ENCODE peak calls at places on chromosomes 13 and 19, in ten cellular contexts. One of them, this sample, is unnamed.

GRCh38 chr13:59356607-59357006 is 807.1 kb downstream of the DIAPH3 start:
- DNase-seq in neuronal stem cell: no peak
- DNase-seq in H54: no peak
- DNase-seq in esophagus squamous epithelium: no peak
- DNase-seq in stimulated activated CD4-positive, alpha-beta T cell treated with anti-CD3 and anti-CD28 coated beads, Interleukin-12 subunit alpha, Interleukin-12 subunit beta, amount 100 ng/mL, for 48 hours: no peak
- DNase-seq in activated CD8-positive, alpha-beta memory T cell treated with anti-CD3 and anti-CD28 coated beads for 4 hours: no peak
- DNase-seq in stimulated activated CD8-positive, alpha-beta memory T cell treated with anti-CD3 and anti-CD28 coated beads, Interleukin-7, amount 100 ng/mL, for 1 hour: no peak
- DNase-seq in amygdala: no peak
- DNase-seq in DMS153: no peak
- DNase-seq in thoracic aorta: no peak
- DNase-seq in this sample: peak; percentile 64

GRCh38 chr19:38883286-38883685 is 5.2 kb upstream of the RINL start:
- DNase-seq in neuronal stem cell: no peak
- DNase-seq in H54: no peak
- DNase-seq in esophagus squamous epithelium: no peak
- DNase-seq in stimulated activated CD4-positive, alpha-beta T cell treated with anti-CD3 and anti-CD28 coated beads, Interleukin-12 subunit alpha, Interleukin-12 subunit beta, amount 100 ng/mL, for 48 hours: no peak
- DNase-seq in activated CD8-positive, alpha-beta memory T cell treated with anti-CD3 and anti-CD28 coated beads for 4 hours: no peak
- DNase-seq in stimulated activated CD8-positive, alpha-beta memory T cell treated with anti-CD3 and anti-CD28 coated beads, Interleukin-7, amount 100 ng/mL, for 1 hour: no peak
- DNase-seq in amygdala: no peak
- DNase-seq in DMS153: no peak
- DNase-seq in thoracic aorta: no peak
- DNase-seq in this sample: no peak

GRCh38 chr13:46578590-46578975 is 25.6 kb downstream of the LRCH1 start:
- DNase-seq in neuronal stem cell: no peak
- DNase-seq in H54: no peak
- DNase-seq in esophagus squamous epithelium: no peak
- DNase-seq in stimulated activated CD4-positive, alpha-beta T cell treated with anti-CD3 and anti-CD28 coated beads, Interleukin-12 subunit alpha, Interleukin-12 subunit beta, amount 100 ng/mL, for 48 hours: no peak
- DNase-seq in activated CD8-positive, alpha-beta memory T cell treated with anti-CD3 and anti-CD28 coated beads for 4 hours: no peak
- DNase-seq in stimulated activated CD8-positive, alpha-beta memory T cell treated with anti-CD3 and anti-CD28 coated beads, Interleukin-7, amount 100 ng/mL, for 1 hour: no peak
- DNase-seq in amygdala: no peak
- DNase-seq in DMS153: no peak
- DNase-seq in thoracic aorta: no peak
- DNase-seq in this sample: no peak

GRCh38 chr13:95091755-95092154 is 209.5 kb downstream of the ABCC4 start:
- DNase-seq in neuronal stem cell: no peak
- DNase-seq in H54: no peak
- DNase-seq in esophagus squamous epithelium: no peak
- DNase-seq in stimulated activated CD4-positive, alpha-beta T cell treated with anti-CD3 and anti-CD28 coated beads, Interleukin-12 subunit alpha, Interleukin-12 subunit beta, amount 100 ng/mL, for 48 hours: no peak
- DNase-seq in activated CD8-positive, alpha-beta memory T cell treated with anti-CD3 and anti-CD28 coated beads for 4 hours: no peak
- DNase-seq in stimulated activated CD8-positive, alpha-beta memory T cell treated with anti-CD3 and anti-CD28 coated beads, Interleukin-7, amount 100 ng/mL, for 1 hour: no peak
- DNase-seq in amygdala: no peak
- DNase-seq in DMS153: no peak
- DNase-seq in thoracic aorta: no peak
- DNase-seq in this sample: no peak

GRCh38 chr13:50537029-50537428 is 306.5 kb downstream of the DLEU7 start:
- DNase-seq in neuronal stem cell: no peak
- DNase-seq in H54: no peak
- DNase-seq in esophagus squamous epithelium: no peak
- DNase-seq in stimulated activated CD4-positive, alpha-beta T cell treated with anti-CD3 and anti-CD28 coated beads, Interleukin-12 subunit alpha, Interleukin-12 subunit beta, amount 100 ng/mL, for 48 hours: no peak
- DNase-seq in activated CD8-positive, alpha-beta memory T cell treated with anti-CD3 and anti-CD28 coated beads for 4 hours: no peak
- DNase-seq in stimulated activated CD8-positive, alpha-beta memory T cell treated with anti-CD3 and anti-CD28 coated beads, Interleukin-7, amount 100 ng/mL, for 1 hour: no peak
- DNase-seq in amygdala: no peak
- DNase-seq in DMS153: no peak
- DNase-seq in thoracic aorta: no peak
- DNase-seq in this sample: no peak

GRCh38 chr19:51799998-51800848 is 5.3 kb downstream of the FPR3 start:
- DNase-seq in neuronal stem cell: no peak
- DNase-seq in H54: no peak
- DNase-seq in esophagus squamous epithelium: no peak
- DNase-seq in stimulated activated CD4-positive, alpha-beta T cell treated with anti-CD3 and anti-CD28 coated beads, Interleukin-12 subunit alpha, Interleukin-12 subunit beta, amount 100 ng/mL, for 48 hours: no peak
- DNase-seq in activated CD8-positive, alpha-beta memory T cell treated with anti-CD3 and anti-CD28 coated beads for 4 hours: no peak
- DNase-seq in stimulated activated CD8-positive, alpha-beta memory T cell treated with anti-CD3 and anti-CD28 coated beads, Interleukin-7, amount 100 ng/mL, for 1 hour: no peak
- DNase-seq in amygdala: no peak
- DNase-seq in DMS153: no peak
- DNase-seq in thoracic aorta: no peak
- DNase-seq in this sample: no peak

GRCh38 chr19:54418930-54419800 is 3.9 kb downstream of the TTYH1 start:
- DNase-seq in neuronal stem cell: no peak
- DNase-seq in H54: no peak
- DNase-seq in esophagus squamous epithelium: no peak
- DNase-seq in stimulated activated CD4-positive, alpha-beta T cell treated with anti-CD3 and anti-CD28 coated beads, Interleukin-12 subunit alpha, Interleukin-12 subunit beta, amount 100 ng/mL, for 48 hours: no peak
- DNase-seq in activated CD8-positive, alpha-beta memory T cell treated with anti-CD3 and anti-CD28 coated beads for 4 hours: no peak
- DNase-seq in stimulated activated CD8-positive, alpha-beta memory T cell treated with anti-CD3 and anti-CD28 coated beads, Interleukin-7, amount 100 ng/mL, for 1 hour: no peak
- DNase-seq in amygdala: no peak
- DNase-seq in DMS153: no peak
- DNase-seq in thoracic aorta: no peak
- DNase-seq in this sample: no peak

GRCh38 chr13:42561752-42562467 is 12.0 kb upstream of the TNFSF11 start:
- DNase-seq in neuronal stem cell: no peak
- DNase-seq in H54: no peak
- DNase-seq in esophagus squamous epithelium: no peak
- DNase-seq in stimulated activated CD4-positive, alpha-beta T cell treated with anti-CD3 and anti-CD28 coated beads, Interleukin-12 subunit alpha, Interleukin-12 subunit beta, amount 100 ng/mL, for 48 hours: no peak
- DNase-seq in activated CD8-positive, alpha-beta memory T cell treated with anti-CD3 and anti-CD28 coated beads for 4 hours: no peak
- DNase-seq in stimulated activated CD8-positive, alpha-beta memory T cell treated with anti-CD3 and anti-CD28 coated beads, Interleukin-7, amount 100 ng/mL, for 1 hour: no peak
- DNase-seq in amygdala: no peak
- DNase-seq in DMS153: no peak
- DNase-seq in thoracic aorta: no peak
- DNase-seq in this sample: no peak

GRCh38 chr19:2235396-2236284 is 489 bp downstream of the PLEKHJ1 start:
- DNase-seq in neuronal stem cell: no peak
- DNase-seq in H54: no peak
- DNase-seq in esophagus squamous epithelium: no peak
- DNase-seq in stimulated activated CD4-positive, alpha-beta T cell treated with anti-CD3 and anti-CD28 coated beads, Interleukin-12 subunit alpha, Interleukin-12 subunit beta, amount 100 ng/mL, for 48 hours: no peak
- DNase-seq in activated CD8-positive, alpha-beta memory T cell treated with anti-CD3 and anti-CD28 coated beads for 4 hours: no peak
- DNase-seq in stimulated activated CD8-positive, alpha-beta memory T cell treated with anti-CD3 and anti-CD28 coated beads, Interleukin-7, amount 100 ng/mL, for 1 hour: no peak
- DNase-seq in amygdala: no peak
- DNase-seq in DMS153: peak; percentile 42
- DNase-seq in thoracic aorta: no peak
- DNase-seq in this sample: no peak

GRCh38 chr19:10747271-10747670 is 29.4 kb downstream of the DNM2 start:
- DNase-seq in neuronal stem cell: no peak
- DNase-seq in H54: no peak
- DNase-seq in esophagus squamous epithelium: no peak
- DNase-seq in stimulated activated CD4-positive, alpha-beta T cell treated with anti-CD3 and anti-CD28 coated beads, Interleukin-12 subunit alpha, Interleukin-12 subunit beta, amount 100 ng/mL, for 48 hours: no peak
- DNase-seq in activated CD8-positive, alpha-beta memory T cell treated with anti-CD3 and anti-CD28 coated beads for 4 hours: no peak
- DNase-seq in stimulated activated CD8-positive, alpha-beta memory T cell treated with anti-CD3 and anti-CD28 coated beads, Interleukin-7, amount 100 ng/mL, for 1 hour: no peak
- DNase-seq in amygdala: no peak
- DNase-seq in DMS153: no peak
- DNase-seq in thoracic aorta: no peak
- DNase-seq in this sample: no peak

GRCh38 chr19:30020189-30020588 is 78.2 kb downstream of the URI1 start:
- DNase-seq in neuronal stem cell: no peak
- DNase-seq in H54: no peak
- DNase-seq in esophagus squamous epithelium: no peak
- DNase-seq in stimulated activated CD4-positive, alpha-beta T cell treated with anti-CD3 and anti-CD28 coated beads, Interleukin-12 subunit alpha, Interleukin-12 subunit beta, amount 100 ng/mL, for 48 hours: no peak
- DNase-seq in activated CD8-positive, alpha-beta memory T cell treated with anti-CD3 and anti-CD28 coated beads for 4 hours: no peak
- DNase-seq in stimulated activated CD8-positive, alpha-beta memory T cell treated with anti-CD3 and anti-CD28 coated beads, Interleukin-7, amount 100 ng/mL, for 1 hour: no peak
- DNase-seq in amygdala: no peak
- DNase-seq in DMS153: no peak
- DNase-seq in thoracic aorta: no peak
- DNase-seq in this sample: no peak

GRCh38 chr13:109509154-109509905 is 277.1 kb downstream of the IRS2 start:
- DNase-seq in neuronal stem cell: no peak
- DNase-seq in H54: no peak
- DNase-seq in esophagus squamous epithelium: no peak
- DNase-seq in stimulated activated CD4-positive, alpha-beta T cell treated with anti-CD3 and anti-CD28 coated beads, Interleukin-12 subunit alpha, Interleukin-12 subunit beta, amount 100 ng/mL, for 48 hours: no peak
- DNase-seq in activated CD8-positive, alpha-beta memory T cell treated with anti-CD3 and anti-CD28 coated beads for 4 hours: no peak
- DNase-seq in stimulated activated CD8-positive, alpha-beta memory T cell treated with anti-CD3 and anti-CD28 coated beads, Interleukin-7, amount 100 ng/mL, for 1 hour: no peak
- DNase-seq in amygdala: no peak
- DNase-seq in DMS153: no peak
- DNase-seq in thoracic aorta: no peak
- DNase-seq in this sample: no peak

GRCh38 chr19:32550666-32551065 is 30.3 kb upstream of the PDCD5 start:
- DNase-seq in neuronal stem cell: no peak
- DNase-seq in H54: no peak
- DNase-seq in esophagus squamous epithelium: no peak
- DNase-seq in stimulated activated CD4-positive, alpha-beta T cell treated with anti-CD3 and anti-CD28 coated beads, Interleukin-12 subunit alpha, Interleukin-12 subunit beta, amount 100 ng/mL, for 48 hours: no peak
- DNase-seq in activated CD8-positive, alpha-beta memory T cell treated with anti-CD3 and anti-CD28 coated beads for 4 hours: no peak
- DNase-seq in stimulated activated CD8-positive, alpha-beta memory T cell treated with anti-CD3 and anti-CD28 coated beads, Interleukin-7, amount 100 ng/mL, for 1 hour: no peak
- DNase-seq in amygdala: no peak
- DNase-seq in DMS153: no peak
- DNase-seq in thoracic aorta: no peak
- DNase-seq in this sample: no peak

GRCh38 chr13:114101325-114101821 is 31.1 kb downstream of the RASA3 start:
- DNase-seq in neuronal stem cell: no peak
- DNase-seq in H54: no peak
- DNase-seq in esophagus squamous epithelium: no peak
- DNase-seq in stimulated activated CD4-positive, alpha-beta T cell treated with anti-CD3 and anti-CD28 coated beads, Interleukin-12 subunit alpha, Interleukin-12 subunit beta, amount 100 ng/mL, for 48 hours: no peak
- DNase-seq in activated CD8-positive, alpha-beta memory T cell treated with anti-CD3 and anti-CD28 coated beads for 4 hours: no peak
- DNase-seq in stimulated activated CD8-positive, alpha-beta memory T cell treated with anti-CD3 and anti-CD28 coated beads, Interleukin-7, amount 100 ng/mL, for 1 hour: no peak
- DNase-seq in amygdala: peak; percentile 41
- DNase-seq in DMS153: no peak
- DNase-seq in thoracic aorta: no peak
- DNase-seq in this sample: peak; percentile 71

GRCh38 chr13:50809133-50810090 is 34.1 kb downstream of the DLEU7 start:
- DNase-seq in neuronal stem cell: no peak
- DNase-seq in H54: no peak
- DNase-seq in esophagus squamous epithelium: no peak
- DNase-seq in stimulated activated CD4-positive, alpha-beta T cell treated with anti-CD3 and anti-CD28 coated beads, Interleukin-12 subunit alpha, Interleukin-12 subunit beta, amount 100 ng/mL, for 48 hours: no peak
- DNase-seq in activated CD8-positive, alpha-beta memory T cell treated with anti-CD3 and anti-CD28 coated beads for 4 hours: no peak
- DNase-seq in stimulated activated CD8-positive, alpha-beta memory T cell treated with anti-CD3 and anti-CD28 coated beads, Interleukin-7, amount 100 ng/mL, for 1 hour: no peak
- DNase-seq in amygdala: no peak
- DNase-seq in DMS153: peak; percentile 79
- DNase-seq in thoracic aorta: no peak
- DNase-seq in this sample: no peak

GRCh38 chr13:33799950-33800592 is 17.9 kb upstream of the RFC3 start:
- DNase-seq in neuronal stem cell: no peak
- DNase-seq in H54: no peak
- DNase-seq in esophagus squamous epithelium: no peak
- DNase-seq in stimulated activated CD4-positive, alpha-beta T cell treated with anti-CD3 and anti-CD28 coated beads, Interleukin-12 subunit alpha, Interleukin-12 subunit beta, amount 100 ng/mL, for 48 hours: no peak
- DNase-seq in activated CD8-positive, alpha-beta memory T cell treated with anti-CD3 and anti-CD28 coated beads for 4 hours: no peak
- DNase-seq in stimulated activated CD8-positive, alpha-beta memory T cell treated with anti-CD3 and anti-CD28 coated beads, Interleukin-7, amount 100 ng/mL, for 1 hour: no peak
- DNase-seq in amygdala: no peak
- DNase-seq in DMS153: no peak
- DNase-seq in thoracic aorta: no peak
- DNase-seq in this sample: no peak

GRCh38 chr19:54554896-54555295 is 18.7 kb upstream of the LILRA2 start:
- DNase-seq in neuronal stem cell: no peak
- DNase-seq in H54: no peak
- DNase-seq in esophagus squamous epithelium: no peak
- DNase-seq in stimulated activated CD4-positive, alpha-beta T cell treated with anti-CD3 and anti-CD28 coated beads, Interleukin-12 subunit alpha, Interleukin-12 subunit beta, amount 100 ng/mL, for 48 hours: no peak
- DNase-seq in activated CD8-positive, alpha-beta memory T cell treated with anti-CD3 and anti-CD28 coated beads for 4 hours: no peak
- DNase-seq in stimulated activated CD8-positive, alpha-beta memory T cell treated with anti-CD3 and anti-CD28 coated beads, Interleukin-7, amount 100 ng/mL, for 1 hour: no peak
- DNase-seq in amygdala: no peak
- DNase-seq in DMS153: no peak
- DNase-seq in thoracic aorta: no peak
- DNase-seq in this sample: no peak

GRCh38 chr13:39038569-39038898 is 278 bp downstream of the NHLRC3 start:
- DNase-seq in neuronal stem cell: no peak
- DNase-seq in H54: no peak
- DNase-seq in esophagus squamous epithelium: peak; percentile 11
- DNase-seq in stimulated activated CD4-positive, alpha-beta T cell treated with anti-CD3 and anti-CD28 coated beads, Interleukin-12 subunit alpha, Interleukin-12 subunit beta, amount 100 ng/mL, for 48 hours: peak; percentile 57
- DNase-seq in activated CD8-positive, alpha-beta memory T cell treated with anti-CD3 and anti-CD28 coated beads for 4 hours: peak; percentile 13
- DNase-seq in stimulated activated CD8-positive, alpha-beta memory T cell treated with anti-CD3 and anti-CD28 coated beads, Interleukin-7, amount 100 ng/mL, for 1 hour: peak; percentile 12
- DNase-seq in amygdala: no peak
- DNase-seq in DMS153: peak; percentile 51
- DNase-seq in thoracic aorta: no peak
- DNase-seq in this sample: no peak

GRCh38 chr13:59488436-59488835 is 675.3 kb downstream of the DIAPH3 start:
- DNase-seq in neuronal stem cell: no peak
- DNase-seq in H54: no peak
- DNase-seq in esophagus squamous epithelium: no peak
- DNase-seq in stimulated activated CD4-positive, alpha-beta T cell treated with anti-CD3 and anti-CD28 coated beads, Interleukin-12 subunit alpha, Interleukin-12 subunit beta, amount 100 ng/mL, for 48 hours: no peak
- DNase-seq in activated CD8-positive, alpha-beta memory T cell treated with anti-CD3 and anti-CD28 coated beads for 4 hours: no peak
- DNase-seq in stimulated activated CD8-positive, alpha-beta memory T cell treated with anti-CD3 and anti-CD28 coated beads, Interleukin-7, amount 100 ng/mL, for 1 hour: no peak
- DNase-seq in amygdala: no peak
- DNase-seq in DMS153: no peak
- DNase-seq in thoracic aorta: no peak
- DNase-seq in this sample: no peak

GRCh38 chr19:7482584-7483439 is 6.0 kb downstream of the PEX11G start:
- DNase-seq in neuronal stem cell: no peak
- DNase-seq in H54: no peak
- DNase-seq in esophagus squamous epithelium: no peak
- DNase-seq in stimulated activated CD4-positive, alpha-beta T cell treated with anti-CD3 and anti-CD28 coated beads, Interleukin-12 subunit alpha, Interleukin-12 subunit beta, amount 100 ng/mL, for 48 hours: no peak
- DNase-seq in activated CD8-positive, alpha-beta memory T cell treated with anti-CD3 and anti-CD28 coated beads for 4 hours: no peak
- DNase-seq in stimulated activated CD8-positive, alpha-beta memory T cell treated with anti-CD3 and anti-CD28 coated beads, Interleukin-7, amount 100 ng/mL, for 1 hour: no peak
- DNase-seq in amygdala: no peak
- DNase-seq in DMS153: peak; percentile 71
- DNase-seq in thoracic aorta: no peak
- DNase-seq in this sample: no peak

GRCh38 chr13:50015263-50015662 is at the start of gene KCNRG:
- DNase-seq in neuronal stem cell: no peak
- DNase-seq in H54: no peak
- DNase-seq in esophagus squamous epithelium: no peak
- DNase-seq in stimulated activated CD4-positive, alpha-beta T cell treated with anti-CD3 and anti-CD28 coated beads, Interleukin-12 subunit alpha, Interleukin-12 subunit beta, amount 100 ng/mL, for 48 hours: no peak
- DNase-seq in activated CD8-positive, alpha-beta memory T cell treated with anti-CD3 and anti-CD28 coated beads for 4 hours: no peak
- DNase-seq in stimulated activated CD8-positive, alpha-beta memory T cell treated with anti-CD3 and anti-CD28 coated beads, Interleukin-7, amount 100 ng/mL, for 1 hour: no peak
- DNase-seq in amygdala: no peak
- DNase-seq in DMS153: peak; percentile 46
- DNase-seq in thoracic aorta: no peak
- DNase-seq in this sample: no peak

GRCh38 chr13:35664747-35665146 is 188.3 kb upstream of the MAB21L1 start:
- DNase-seq in neuronal stem cell: no peak
- DNase-seq in H54: no peak
- DNase-seq in esophagus squamous epithelium: no peak
- DNase-seq in stimulated activated CD4-positive, alpha-beta T cell treated with anti-CD3 and anti-CD28 coated beads, Interleukin-12 subunit alpha, Interleukin-12 subunit beta, amount 100 ng/mL, for 48 hours: no peak
- DNase-seq in activated CD8-positive, alpha-beta memory T cell treated with anti-CD3 and anti-CD28 coated beads for 4 hours: no peak
- DNase-seq in stimulated activated CD8-positive, alpha-beta memory T cell treated with anti-CD3 and anti-CD28 coated beads, Interleukin-7, amount 100 ng/mL, for 1 hour: no peak
- DNase-seq in amygdala: no peak
- DNase-seq in DMS153: no peak
- DNase-seq in thoracic aorta: no peak
- DNase-seq in this sample: no peak

GRCh38 chr19:14135985-14136508 is 342 bp downstream of the ASF1B start:
- DNase-seq in neuronal stem cell: no peak
- DNase-seq in H54: no peak
- DNase-seq in esophagus squamous epithelium: no peak
- DNase-seq in stimulated activated CD4-positive, alpha-beta T cell treated with anti-CD3 and anti-CD28 coated beads, Interleukin-12 subunit alpha, Interleukin-12 subunit beta, amount 100 ng/mL, for 48 hours: no peak
- DNase-seq in activated CD8-positive, alpha-beta memory T cell treated with anti-CD3 and anti-CD28 coated beads for 4 hours: no peak
- DNase-seq in stimulated activated CD8-positive, alpha-beta memory T cell treated with anti-CD3 and anti-CD28 coated beads, Interleukin-7, amount 100 ng/mL, for 1 hour: no peak
- DNase-seq in amygdala: no peak
- DNase-seq in DMS153: no peak
- DNase-seq in thoracic aorta: no peak
- DNase-seq in this sample: no peak

GRCh38 chr13:94708031-94708571 is 4.2 kb downstream of the SOX21 start:
- DNase-seq in neuronal stem cell: peak; percentile 91
- DNase-seq in H54: no peak
- DNase-seq in esophagus squamous epithelium: no peak
- DNase-seq in stimulated activated CD4-positive, alpha-beta T cell treated with anti-CD3 and anti-CD28 coated beads, Interleukin-12 subunit alpha, Interleukin-12 subunit beta, amount 100 ng/mL, for 48 hours: no peak
- DNase-seq in activated CD8-positive, alpha-beta memory T cell treated with anti-CD3 and anti-CD28 coated beads for 4 hours: no peak
- DNase-seq in stimulated activated CD8-positive, alpha-beta memory T cell treated with anti-CD3 and anti-CD28 coated beads, Interleukin-7, amount 100 ng/mL, for 1 hour: no peak
- DNase-seq in amygdala: peak; percentile 73
- DNase-seq in DMS153: peak; percentile 48
- DNase-seq in thoracic aorta: no peak
- DNase-seq in this sample: no peak

GRCh38 chr19:34461375-34462100 is 20.0 kb upstream of the WTIP start:
- DNase-seq in neuronal stem cell: no peak
- DNase-seq in H54: no peak
- DNase-seq in esophagus squamous epithelium: no peak
- DNase-seq in stimulated activated CD4-positive, alpha-beta T cell treated with anti-CD3 and anti-CD28 coated beads, Interleukin-12 subunit alpha, Interleukin-12 subunit beta, amount 100 ng/mL, for 48 hours: no peak
- DNase-seq in activated CD8-positive, alpha-beta memory T cell treated with anti-CD3 and anti-CD28 coated beads for 4 hours: no peak
- DNase-seq in stimulated activated CD8-positive, alpha-beta memory T cell treated with anti-CD3 and anti-CD28 coated beads, Interleukin-7, amount 100 ng/mL, for 1 hour: no peak
- DNase-seq in amygdala: no peak
- DNase-seq in DMS153: no peak
- DNase-seq in thoracic aorta: peak; percentile 34
- DNase-seq in this sample: peak; percentile 71

GRCh38 chr13:80547885-80548284 is 207.0 kb upstream of the SPRY2 start:
- DNase-seq in neuronal stem cell: no peak
- DNase-seq in H54: no peak
- DNase-seq in esophagus squamous epithelium: no peak
- DNase-seq in stimulated activated CD4-positive, alpha-beta T cell treated with anti-CD3 and anti-CD28 coated beads, Interleukin-12 subunit alpha, Interleukin-12 subunit beta, amount 100 ng/mL, for 48 hours: no peak
- DNase-seq in activated CD8-positive, alpha-beta memory T cell treated with anti-CD3 and anti-CD28 coated beads for 4 hours: no peak
- DNase-seq in stimulated activated CD8-positive, alpha-beta memory T cell treated with anti-CD3 and anti-CD28 coated beads, Interleukin-7, amount 100 ng/mL, for 1 hour: no peak
- DNase-seq in amygdala: no peak
- DNase-seq in DMS153: no peak
- DNase-seq in thoracic aorta: no peak
- DNase-seq in this sample: no peak

GRCh38 chr13:113653264-113654174 is 4.5 kb downstream of the ATP4B start:
- DNase-seq in neuronal stem cell: no peak
- DNase-seq in H54: no peak
- DNase-seq in esophagus squamous epithelium: no peak
- DNase-seq in stimulated activated CD4-positive, alpha-beta T cell treated with anti-CD3 and anti-CD28 coated beads, Interleukin-12 subunit alpha, Interleukin-12 subunit beta, amount 100 ng/mL, for 48 hours: no peak
- DNase-seq in activated CD8-positive, alpha-beta memory T cell treated with anti-CD3 and anti-CD28 coated beads for 4 hours: no peak
- DNase-seq in stimulated activated CD8-positive, alpha-beta memory T cell treated with anti-CD3 and anti-CD28 coated beads, Interleukin-7, amount 100 ng/mL, for 1 hour: no peak
- DNase-seq in amygdala: no peak
- DNase-seq in DMS153: peak; percentile 70
- DNase-seq in thoracic aorta: no peak
- DNase-seq in this sample: peak; percentile 48

GRCh38 chr13:30708541-30708940 is 26.8 kb upstream of the ALOX5AP start:
- DNase-seq in neuronal stem cell: no peak
- DNase-seq in H54: no peak
- DNase-seq in esophagus squamous epithelium: no peak
- DNase-seq in stimulated activated CD4-positive, alpha-beta T cell treated with anti-CD3 and anti-CD28 coated beads, Interleukin-12 subunit alpha, Interleukin-12 subunit beta, amount 100 ng/mL, for 48 hours: no peak
- DNase-seq in activated CD8-positive, alpha-beta memory T cell treated with anti-CD3 and anti-CD28 coated beads for 4 hours: no peak
- DNase-seq in stimulated activated CD8-positive, alpha-beta memory T cell treated with anti-CD3 and anti-CD28 coated beads, Interleukin-7, amount 100 ng/mL, for 1 hour: no peak
- DNase-seq in amygdala: no peak
- DNase-seq in DMS153: no peak
- DNase-seq in thoracic aorta: no peak
- DNase-seq in this sample: peak; percentile 12